ENCODE peak calls at places on chromosome 2, in five cellular contexts. K, R, B, Q and Z are unnamed samples.
A peak's percentile ranks its signal among the peaks of the same experiment; 100 is the strongest.

GRCh38 chr2:40244251-40245010 is 207.5 kb downstream of the SLC8A1 start:
- DNase-seq in K (peak; percentile 57), R (peak; percentile 64), B (peak; percentile 74), Q (no peak), Z (peak; percentile 65)

GRCh38 chr2:42809876-42810125 is 17.4 kb upstream of the HAAO start:
- DNase-seq in K (no peak), R (peak; percentile 69), B (peak; percentile 83), Q (peak; percentile 86), Z (peak; percentile 84)

GRCh38 chr2:133674433-133675331 is 106.4 kb upstream of the NCKAP5 start:
- DNase-seq in K (peak; percentile 88), R (peak; percentile 2), B (peak; percentile 95), Q (peak; percentile 71), Z (peak; percentile 46)

GRCh38 chr2:48605482-48606175 is 12.0 kb upstream of the GTF2A1L start:
- DNase-seq in K (no peak), R (no peak), B (no peak), Q (no peak), Z (no peak)

GRCh38 chr2:72011791-72012190 is 135.9 kb downstream of the CYP26B1 start:
- DNase-seq in K (no peak), R (no peak), B (no peak), Q (peak; percentile 20), Z (no peak)

GRCh38 chr2:74414913-74415761 is 6.3 kb downstream of the C2orf81 start:
- DNase-seq in K (no peak), R (peak; percentile 37), B (peak; percentile 34), Q (no peak), Z (peak; percentile 56)

GRCh38 chr2:148058641-148059040 is 37.8 kb downstream of the MBD5 start:
- DNase-seq in K (no peak), R (no peak), B (peak; percentile 16), Q (no peak), Z (no peak)

GRCh38 chr2:209823484-209823883 is 51.9 kb downstream of the UNC80 start:
- DNase-seq in K (no peak), R (no peak), B (no peak), Q (no peak), Z (no peak)

GRCh38 chr2:120587326-120587996 is 148.2 kb upstream of the GLI2 start:
- DNase-seq in K (no peak), R (no peak), B (no peak), Q (no peak), Z (no peak)

GRCh38 chr2:108542071-108542470 is 7.8 kb downstream of the LIMS1 start:
- DNase-seq in K (no peak), R (no peak), B (peak; percentile 81), Q (no peak), Z (no peak)

GRCh38 chr2:224570328-224570993 is 14.7 kb downstream of the CUL3 start:
- DNase-seq in K (no peak), R (no peak), B (peak; percentile 88), Q (no peak), Z (no peak)

GRCh38 chr2:63434597-63434996 is 153.7 kb downstream of the WDPCP start:
- DNase-seq in K (no peak), R (no peak), B (no peak), Q (no peak), Z (no peak)

GRCh38 chr2:137826373-137827372 is 137.6 kb upstream of the HNMT start:
- DNase-seq in K (no peak), R (no peak), B (no peak), Q (no peak), Z (no peak)

GRCh38 chr2:96962567-96963203 is 23.7 kb downstream of the FAM178B start:
- DNase-seq in K (no peak), R (peak; percentile 20), B (no peak), Q (no peak), Z (no peak)

GRCh38 chr2:29075894-29076700 is 1.8 kb upstream of the PCARE start:
- DNase-seq in K (no peak), R (no peak), B (no peak), Q (peak; percentile 75), Z (no peak)

GRCh38 chr2:174681099-174681982 is 82.9 kb downstream of the CHRNA1 start:
- DNase-seq in K (no peak), R (peak; percentile 83), B (peak; percentile 59), Q (no peak), Z (no peak)

GRCh38 chr2:173963323-173963816 is 1.8 kb downstream of the SP3 start:
- DNase-seq in K (peak; percentile 28), R (peak; percentile 61), B (peak; percentile 75), Q (no peak), Z (peak; percentile 61)

GRCh38 chr2:201472411-201472810 is 20.9 kb downstream of the STRADB start:
- DNase-seq in K (no peak), R (no peak), B (no peak), Q (no peak), Z (no peak)

GRCh38 chr2:133490412-133490958 is 77.8 kb downstream of the NCKAP5 start:
- DNase-seq in K (no peak), R (no peak), B (no peak), Q (no peak), Z (no peak)

GRCh38 chr2:99680946-99681345 is 191.1 kb upstream of the REV1 start:
- DNase-seq in K (no peak), R (no peak), B (peak; percentile 83), Q (no peak), Z (no peak)

GRCh38 chr2:11750422-11750821 is 4.0 kb downstream of the LPIN1 start:
- DNase-seq in K (no peak), R (peak; percentile 59), B (no peak), Q (no peak), Z (no peak)

GRCh38 chr2:217166241-217166640 is 306.4 kb upstream of the TNP1 start:
- DNase-seq in K (peak; percentile 39), R (peak; percentile 1), B (peak; percentile 60), Q (no peak), Z (no peak)

GRCh38 chr2:64989982-64990614 is 899 bp downstream of the SLC1A4 start:
- DNase-seq in K (no peak), R (no peak), B (no peak), Q (no peak), Z (peak; percentile 33)

GRCh38 chr2:120914839-120915521 is 179.3 kb downstream of the GLI2 start:
- DNase-seq in K (no peak), R (no peak), B (peak; percentile 94), Q (no peak), Z (peak; percentile 49)

GRCh38 chr2:9188823-9189222 is 17.8 kb upstream of the ASAP2 start:
- DNase-seq in K (no peak), R (no peak), B (no peak), Q (no peak), Z (no peak)

GRCh38 chr2:65658871-65659270 is 226.5 kb upstream of the SPRED2 start:
- DNase-seq in K (no peak), R (no peak), B (peak; percentile 16), Q (no peak), Z (no peak)

GRCh38 chr2:8191427-8191826 is 490.4 kb upstream of the ID2 start:
- DNase-seq in K (no peak), R (no peak), B (no peak), Q (no peak), Z (no peak)

GRCh38 chr2:22329097-22329716 is 1055.8 kb upstream of the KLHL29 start:
- DNase-seq in K (no peak), R (no peak), B (no peak), Q (peak; percentile 56), Z (no peak)

GRCh38 chr2:3238951-3239841 is 138.4 kb downstream of the EIPR1 start:
- DNase-seq in K (no peak), R (peak; percentile 10), B (no peak), Q (no peak), Z (no peak)

GRCh38 chr2:218961651-218962570 is 2.4 kb downstream of the CDK5R2 start:
- DNase-seq in K (no peak), R (no peak), B (no peak), Q (no peak), Z (no peak)

GRCh38 chr2:211503856-211504255 is 947.5 kb downstream of the CPS1 start:
- DNase-seq in K (no peak), R (no peak), B (no peak), Q (no peak), Z (no peak)

GRCh38 chr2:20962939-20963543 is 80.8 kb downstream of the APOB start:
- DNase-seq in K (peak; percentile 57), R (peak; percentile 66), B (peak; percentile 43), Q (peak; percentile 61), Z (peak; percentile 70)

GRCh38 chr2:38465789-38466127 is 88.7 kb upstream of the ATL2 start:
- DNase-seq in K (no peak), R (peak; percentile 58), B (peak; percentile 18), Q (no peak), Z (peak; percentile 41)